ENCODE peak calls at places on chromosomes 1 and 21, in nine cellular contexts. B, O, M, H, W, E, X, V and C are unnamed samples.

GRCh38 chr1:48203287-48203900 is 19.1 kb upstream of the SLC5A9 start:
- DNase-seq in B (no peak), O (peak), M (peak), H (peak), W (no peak), E (peak), X (no peak), V (no peak), C (peak)

GRCh38 chr1:246677842-246678241 is 46.4 kb upstream of the SCCPDH start:
- DNase-seq in B (no peak), O (no peak), M (no peak), H (no peak), W (no peak), E (no peak), X (no peak), V (no peak), C (no peak)

GRCh38 chr1:64220241-64220640 is 16.8 kb downstream of the UBE2U start:
- DNase-seq in B (no peak), O (no peak), M (no peak), H (no peak), W (no peak), E (no peak), X (no peak), V (no peak), C (peak)

GRCh38 chr1:95229042-95229441 is 5.0 kb upstream of the RWDD3 start:
- DNase-seq in B (no peak), O (no peak), M (no peak), H (peak), W (no peak), E (no peak), X (no peak), V (no peak), C (no peak)

GRCh38 chr1:11062965-11063401 is 3.2 kb upstream of the SRM start:
- DNase-seq in B (peak), O (no peak), M (no peak), H (peak), W (peak), E (no peak), X (no peak), V (no peak), C (no peak)

GRCh38 chr1:24341260-24341659 is 22.1 kb downstream of the GRHL3 start:
- DNase-seq in B (no peak), O (no peak), M (no peak), H (no peak), W (no peak), E (no peak), X (no peak), V (no peak), C (no peak)

GRCh38 chr1:100034465-100034864 is 64.7 kb downstream of the SLC35A3 start:
- DNase-seq in B (no peak), O (no peak), M (no peak), H (no peak), W (no peak), E (peak), X (no peak), V (no peak), C (no peak)

GRCh38 chr1:151905070-151905442 is 4.3 kb downstream of the THEM4 start:
- DNase-seq in B (peak), O (no peak), M (no peak), H (no peak), W (peak), E (no peak), X (no peak), V (peak), C (no peak)

GRCh38 chr1:47963093-47963492 is 34.1 kb downstream of the TRABD2B start:
- DNase-seq in B (no peak), O (no peak), M (no peak), H (no peak), W (no peak), E (no peak), X (no peak), V (no peak), C (no peak)

GRCh38 chr1:167617100-167617949 is 12.7 kb upstream of the RCSD1 start:
- DNase-seq in B (no peak), O (no peak), M (peak), H (peak), W (no peak), E (no peak), X (no peak), V (no peak), C (peak)

GRCh38 chr1:166947398-166948043 is 27.8 kb downstream of the ILDR2 start:
- DNase-seq in B (peak), O (peak), M (peak), H (peak), W (no peak), E (peak), X (no peak), V (peak), C (peak)

GRCh38 chr1:111406325-111406768 is 21.2 kb downstream of the OVGP1 start:
- DNase-seq in B (peak), O (no peak), M (no peak), H (peak), W (peak), E (no peak), X (no peak), V (peak), C (no peak)

GRCh38 chr1:10549919-10550656 is 75.3 kb downstream of the PEX14 start:
- DNase-seq in B (no peak), O (no peak), M (no peak), H (no peak), W (no peak), E (no peak), X (no peak), V (no peak), C (no peak)

GRCh38 chr21:31647650-31648049 is 11.8 kb upstream of the SOD1 start:
- DNase-seq in B (no peak), O (no peak), M (no peak), H (no peak), W (no peak), E (no peak), X (no peak), V (no peak), C (no peak)

GRCh38 chr1:155910621-155911121 is 478 bp downstream of the RIT1 start:
- DNase-seq in B (no peak), O (peak), M (peak), H (peak), W (no peak), E (peak), X (no peak), V (peak), C (peak)

GRCh38 chr21:36479415-36480402 is at the start of gene CLDN14:
- DNase-seq in B (no peak), O (no peak), M (no peak), H (peak), W (no peak), E (no peak), X (no peak), V (no peak), C (no peak)

GRCh38 chr21:39885119-39885848 is 18.0 kb downstream of the PCP4 start:
- DNase-seq in B (no peak), O (no peak), M (no peak), H (peak), W (no peak), E (no peak), X (no peak), V (no peak), C (no peak)

GRCh38 chr1:159171688-159172501 is 480 bp downstream of the CADM3 start:
- DNase-seq in B (no peak), O (peak), M (peak), H (no peak), W (no peak), E (no peak), X (no peak), V (no peak), C (no peak)

GRCh38 chr1:162942903-162943567 is 82.1 kb upstream of the CCDC190 start:
- DNase-seq in B (peak), O (no peak), M (peak), H (peak), W (no peak), E (no peak), X (no peak), V (peak), C (peak)

GRCh38 chr21:44013380-44014088 is 1.4 kb downstream of the TRAPPC10 start:
- DNase-seq in B (peak), O (no peak), M (no peak), H (no peak), W (peak), E (no peak), X (no peak), V (peak), C (no peak)

GRCh38 chr1:240190881-240191385 is 99.2 kb downstream of the FMN2 start:
- DNase-seq in B (no peak), O (no peak), M (no peak), H (peak), W (no peak), E (peak), X (no peak), V (no peak), C (peak)

GRCh38 chr1:3188150-3188971 is 119.4 kb downstream of the PRDM16 start:
- DNase-seq in B (no peak), O (no peak), M (no peak), H (no peak), W (no peak), E (no peak), X (no peak), V (no peak), C (no peak)

GRCh38 chr1:7262611-7263010 is 477.4 kb downstream of the CAMTA1 start:
- DNase-seq in B (no peak), O (no peak), M (no peak), H (no peak), W (no peak), E (peak), X (no peak), V (no peak), C (peak)

GRCh38 chr1:50497007-50497406 is 73.8 kb upstream of the DMRTA2 start:
- DNase-seq in B (no peak), O (no peak), M (no peak), H (no peak), W (no peak), E (no peak), X (no peak), V (no peak), C (no peak)

GRCh38 chr1:117658676-117659075 is 52.8 kb downstream of the TENT5C start:
- DNase-seq in B (peak), O (no peak), M (no peak), H (no peak), W (peak), E (no peak), X (peak), V (peak), C (no peak)

GRCh38 chr1:5424802-5425201 is 567.4 kb downstream of the NPHP4 start:
- DNase-seq in B (no peak), O (peak), M (peak), H (no peak), W (no peak), E (peak), X (no peak), V (no peak), C (no peak)

GRCh38 chr21:32206631-32207030 is 72.2 kb downstream of the MIS18A start:
- DNase-seq in B (no peak), O (no peak), M (no peak), H (no peak), W (no peak), E (no peak), X (no peak), V (no peak), C (no peak)

GRCh38 chr1:7770620-7770938 is 517 bp upstream of the VAMP3 start:
- DNase-seq in B (no peak), O (no peak), M (no peak), H (no peak), W (no peak), E (no peak), X (no peak), V (no peak), C (no peak)

GRCh38 chr1:208252126-208252853 is 8.1 kb upstream of the PLXNA2 start:
- DNase-seq in B (no peak), O (no peak), M (peak), H (no peak), W (no peak), E (no peak), X (no peak), V (no peak), C (no peak)

GRCh38 chr21:45539046-45539795 is 3.0 kb downstream of the SLC19A1 start:
- DNase-seq in B (no peak), O (no peak), M (no peak), H (no peak), W (no peak), E (no peak), X (no peak), V (no peak), C (no peak)

GRCh38 chr1:113782451-113782850 is 23.2 kb upstream of the PHTF1 start:
- DNase-seq in B (no peak), O (no peak), M (no peak), H (no peak), W (no peak), E (no peak), X (no peak), V (no peak), C (no peak)

GRCh38 chr1:5744911-5745431 is 247.3 kb downstream of the NPHP4 start:
- DNase-seq in B (no peak), O (peak), M (peak), H (no peak), W (no peak), E (no peak), X (no peak), V (no peak), C (peak)